ENCODE peak calls at places on chromosomes 5 and 9, in seven cellular contexts. One of them, this sample, is unnamed.

GRCh38 chr5:135462304-135462703 is 10.2 kb upstream of the TIFAB start:
- DNase-seq in ELR: peak
- DNase-seq in activated CD8-positive, alpha-beta T cell treated with anti-CD3 and anti-CD28 coated beads for 36 hours: peak
- DNase-seq in activated T-cell treated with anti-CD3 and anti-CD28 coated beads, Interleukin-2, amount 50 U/mL, for 24 hours: peak
- DNase-seq in activated CD8-positive, alpha-beta memory T cell treated with anti-CD3 and anti-CD28 coated beads for 24 hours: peak
- DNase-seq in HEK293T: peak
- DNase-seq in CD8-positive, alpha-beta memory T cell: peak
- DNase-seq in this sample: peak

GRCh38 chr5:55072668-55073067 is 29.8 kb upstream of the GZMA start:
- DNase-seq in activated T-cell treated with anti-CD3 and anti-CD28 coated beads, Interleukin-2, amount 50 U/mL, for 24 hours: no peak
- DNase-seq in CD8-positive, alpha-beta memory T cell: peak
- DNase-seq in activated CD8-positive, alpha-beta T cell treated with anti-CD3 and anti-CD28 coated beads for 36 hours: no peak
- DNase-seq in HEK293T: no peak
- DNase-seq in activated CD8-positive, alpha-beta memory T cell treated with anti-CD3 and anti-CD28 coated beads for 24 hours: no peak
- DNase-seq in ELR: no peak
- DNase-seq in this sample: peak

GRCh38 chr9:85743290-85744128 is 1.8 kb upstream of the AGTPBP1 start:
- DNase-seq in activated CD8-positive, alpha-beta memory T cell treated with anti-CD3 and anti-CD28 coated beads for 24 hours: no peak
- DNase-seq in activated CD8-positive, alpha-beta T cell treated with anti-CD3 and anti-CD28 coated beads for 36 hours: peak
- DNase-seq in activated T-cell treated with anti-CD3 and anti-CD28 coated beads, Interleukin-2, amount 50 U/mL, for 24 hours: no peak
- DNase-seq in ELR: peak
- DNase-seq in CD8-positive, alpha-beta memory T cell: peak
- DNase-seq in HEK293T: peak
- DNase-seq in this sample: peak

GRCh38 chr5:421901-422300 is 21.1 kb upstream of the EXOC3 start:
- DNase-seq in activated T-cell treated with anti-CD3 and anti-CD28 coated beads, Interleukin-2, amount 50 U/mL, for 24 hours: no peak
- DNase-seq in HEK293T: no peak
- DNase-seq in activated CD8-positive, alpha-beta memory T cell treated with anti-CD3 and anti-CD28 coated beads for 24 hours: no peak
- DNase-seq in activated CD8-positive, alpha-beta T cell treated with anti-CD3 and anti-CD28 coated beads for 36 hours: no peak
- DNase-seq in ELR: no peak
- DNase-seq in CD8-positive, alpha-beta memory T cell: no peak
- DNase-seq in this sample: no peak

GRCh38 chr5:58582004-58582403 is 871 bp upstream of the RAB3C start:
- DNase-seq in ELR: no peak
- DNase-seq in activated T-cell treated with anti-CD3 and anti-CD28 coated beads, Interleukin-2, amount 50 U/mL, for 24 hours: no peak
- DNase-seq in activated CD8-positive, alpha-beta memory T cell treated with anti-CD3 and anti-CD28 coated beads for 24 hours: no peak
- DNase-seq in HEK293T: peak
- DNase-seq in activated CD8-positive, alpha-beta T cell treated with anti-CD3 and anti-CD28 coated beads for 36 hours: no peak
- DNase-seq in CD8-positive, alpha-beta memory T cell: no peak
- DNase-seq in this sample: no peak

GRCh38 chr5:28310696-28311095 is 1272.3 kb upstream of the CDH9 start:
- DNase-seq in activated CD8-positive, alpha-beta T cell treated with anti-CD3 and anti-CD28 coated beads for 36 hours: no peak
- DNase-seq in CD8-positive, alpha-beta memory T cell: no peak
- DNase-seq in activated T-cell treated with anti-CD3 and anti-CD28 coated beads, Interleukin-2, amount 50 U/mL, for 24 hours: no peak
- DNase-seq in ELR: no peak
- DNase-seq in activated CD8-positive, alpha-beta memory T cell treated with anti-CD3 and anti-CD28 coated beads for 24 hours: no peak
- DNase-seq in HEK293T: no peak
- DNase-seq in this sample: no peak

GRCh38 chr9:71629816-71630215 is 138.5 kb downstream of the CEMIP2 start:
- DNase-seq in CD8-positive, alpha-beta memory T cell: no peak
- DNase-seq in ELR: no peak
- DNase-seq in HEK293T: no peak
- DNase-seq in activated CD8-positive, alpha-beta memory T cell treated with anti-CD3 and anti-CD28 coated beads for 24 hours: no peak
- DNase-seq in activated T-cell treated with anti-CD3 and anti-CD28 coated beads, Interleukin-2, amount 50 U/mL, for 24 hours: no peak
- DNase-seq in activated CD8-positive, alpha-beta T cell treated with anti-CD3 and anti-CD28 coated beads for 36 hours: no peak
- DNase-seq in this sample: no peak

GRCh38 chr5:2326603-2327002 is 424.9 kb downstream of the IRX2 start:
- DNase-seq in ELR: no peak
- DNase-seq in activated CD8-positive, alpha-beta T cell treated with anti-CD3 and anti-CD28 coated beads for 36 hours: no peak
- DNase-seq in CD8-positive, alpha-beta memory T cell: no peak
- DNase-seq in activated CD8-positive, alpha-beta memory T cell treated with anti-CD3 and anti-CD28 coated beads for 24 hours: no peak
- DNase-seq in activated T-cell treated with anti-CD3 and anti-CD28 coated beads, Interleukin-2, amount 50 U/mL, for 24 hours: no peak
- DNase-seq in HEK293T: no peak
- DNase-seq in this sample: no peak

GRCh38 chr5:177545487-177546261 is 8.7 kb downstream of the FAM193B start:
- DNase-seq in ELR: peak
- DNase-seq in CD8-positive, alpha-beta memory T cell: no peak
- DNase-seq in HEK293T: no peak
- DNase-seq in activated CD8-positive, alpha-beta T cell treated with anti-CD3 and anti-CD28 coated beads for 36 hours: no peak
- DNase-seq in activated CD8-positive, alpha-beta memory T cell treated with anti-CD3 and anti-CD28 coated beads for 24 hours: no peak
- DNase-seq in activated T-cell treated with anti-CD3 and anti-CD28 coated beads, Interleukin-2, amount 50 U/mL, for 24 hours: no peak
- DNase-seq in this sample: peak

GRCh38 chr9:113386571-113387393 is 10.0 kb upstream of the HDHD3 start:
- DNase-seq in ELR: no peak
- DNase-seq in activated CD8-positive, alpha-beta T cell treated with anti-CD3 and anti-CD28 coated beads for 36 hours: no peak
- DNase-seq in CD8-positive, alpha-beta memory T cell: no peak
- DNase-seq in HEK293T: no peak
- DNase-seq in activated CD8-positive, alpha-beta memory T cell treated with anti-CD3 and anti-CD28 coated beads for 24 hours: no peak
- DNase-seq in activated T-cell treated with anti-CD3 and anti-CD28 coated beads, Interleukin-2, amount 50 U/mL, for 24 hours: no peak
- DNase-seq in this sample: no peak

GRCh38 chr9:95316274-95316673 is 1.2 kb downstream of the FANCC start:
- DNase-seq in activated T-cell treated with anti-CD3 and anti-CD28 coated beads, Interleukin-2, amount 50 U/mL, for 24 hours: no peak
- DNase-seq in ELR: no peak
- DNase-seq in HEK293T: no peak
- DNase-seq in activated CD8-positive, alpha-beta memory T cell treated with anti-CD3 and anti-CD28 coated beads for 24 hours: no peak
- DNase-seq in CD8-positive, alpha-beta memory T cell: no peak
- DNase-seq in activated CD8-positive, alpha-beta T cell treated with anti-CD3 and anti-CD28 coated beads for 36 hours: no peak
- DNase-seq in this sample: no peak

GRCh38 chr9:103078581-103078980 is 83.4 kb downstream of the CYLC2 start:
- DNase-seq in activated CD8-positive, alpha-beta memory T cell treated with anti-CD3 and anti-CD28 coated beads for 24 hours: no peak
- DNase-seq in activated T-cell treated with anti-CD3 and anti-CD28 coated beads, Interleukin-2, amount 50 U/mL, for 24 hours: no peak
- DNase-seq in ELR: no peak
- DNase-seq in CD8-positive, alpha-beta memory T cell: no peak
- DNase-seq in HEK293T: no peak
- DNase-seq in activated CD8-positive, alpha-beta T cell treated with anti-CD3 and anti-CD28 coated beads for 36 hours: no peak
- DNase-seq in this sample: no peak

GRCh38 chr5:64923151-64923685 is 154.5 kb downstream of the CWC27 start:
- DNase-seq in activated CD8-positive, alpha-beta memory T cell treated with anti-CD3 and anti-CD28 coated beads for 24 hours: no peak
- DNase-seq in ELR: peak
- DNase-seq in activated T-cell treated with anti-CD3 and anti-CD28 coated beads, Interleukin-2, amount 50 U/mL, for 24 hours: no peak
- DNase-seq in CD8-positive, alpha-beta memory T cell: no peak
- DNase-seq in activated CD8-positive, alpha-beta T cell treated with anti-CD3 and anti-CD28 coated beads for 36 hours: peak
- DNase-seq in HEK293T: no peak
- DNase-seq in this sample: peak

GRCh38 chr9:71793386-71794105 is 25.2 kb upstream of the CEMIP2 start:
- DNase-seq in ELR: peak
- DNase-seq in activated CD8-positive, alpha-beta T cell treated with anti-CD3 and anti-CD28 coated beads for 36 hours: no peak
- DNase-seq in CD8-positive, alpha-beta memory T cell: no peak
- DNase-seq in activated T-cell treated with anti-CD3 and anti-CD28 coated beads, Interleukin-2, amount 50 U/mL, for 24 hours: no peak
- DNase-seq in activated CD8-positive, alpha-beta memory T cell treated with anti-CD3 and anti-CD28 coated beads for 24 hours: no peak
- DNase-seq in HEK293T: no peak
- DNase-seq in this sample: peak

GRCh38 chr5:11166906-11167305 is 405.9 kb upstream of the DAP start:
- DNase-seq in HEK293T: no peak
- DNase-seq in activated T-cell treated with anti-CD3 and anti-CD28 coated beads, Interleukin-2, amount 50 U/mL, for 24 hours: no peak
- DNase-seq in activated CD8-positive, alpha-beta memory T cell treated with anti-CD3 and anti-CD28 coated beads for 24 hours: no peak
- DNase-seq in activated CD8-positive, alpha-beta T cell treated with anti-CD3 and anti-CD28 coated beads for 36 hours: no peak
- DNase-seq in ELR: no peak
- DNase-seq in CD8-positive, alpha-beta memory T cell: no peak
- DNase-seq in this sample: peak

GRCh38 chr9:85258823-85259370 is 482.9 kb downstream of the AGTPBP1 start:
- DNase-seq in CD8-positive, alpha-beta memory T cell: no peak
- DNase-seq in ELR: peak
- DNase-seq in activated T-cell treated with anti-CD3 and anti-CD28 coated beads, Interleukin-2, amount 50 U/mL, for 24 hours: no peak
- DNase-seq in HEK293T: peak
- DNase-seq in activated CD8-positive, alpha-beta memory T cell treated with anti-CD3 and anti-CD28 coated beads for 24 hours: no peak
- DNase-seq in activated CD8-positive, alpha-beta T cell treated with anti-CD3 and anti-CD28 coated beads for 36 hours: peak
- DNase-seq in this sample: peak

GRCh38 chr5:101534486-101535110 is 631.5 kb upstream of the ST8SIA4 start:
- DNase-seq in activated CD8-positive, alpha-beta T cell treated with anti-CD3 and anti-CD28 coated beads for 36 hours: no peak
- DNase-seq in activated T-cell treated with anti-CD3 and anti-CD28 coated beads, Interleukin-2, amount 50 U/mL, for 24 hours: no peak
- DNase-seq in HEK293T: no peak
- DNase-seq in ELR: peak
- DNase-seq in activated CD8-positive, alpha-beta memory T cell treated with anti-CD3 and anti-CD28 coated beads for 24 hours: no peak
- DNase-seq in CD8-positive, alpha-beta memory T cell: no peak
- DNase-seq in this sample: peak

GRCh38 chr9:89668216-89668867 is 63.5 kb downstream of the GADD45G start:
- DNase-seq in CD8-positive, alpha-beta memory T cell: no peak
- DNase-seq in ELR: no peak
- DNase-seq in activated T-cell treated with anti-CD3 and anti-CD28 coated beads, Interleukin-2, amount 50 U/mL, for 24 hours: no peak
- DNase-seq in activated CD8-positive, alpha-beta T cell treated with anti-CD3 and anti-CD28 coated beads for 36 hours: peak
- DNase-seq in HEK293T: no peak
- DNase-seq in activated CD8-positive, alpha-beta memory T cell treated with anti-CD3 and anti-CD28 coated beads for 24 hours: no peak
- DNase-seq in this sample: no peak

GRCh38 chr5:170135796-170136490 is 30.2 kb downstream of the FOXI1 start:
- DNase-seq in HEK293T: no peak
- DNase-seq in activated CD8-positive, alpha-beta memory T cell treated with anti-CD3 and anti-CD28 coated beads for 24 hours: no peak
- DNase-seq in ELR: no peak
- DNase-seq in activated CD8-positive, alpha-beta T cell treated with anti-CD3 and anti-CD28 coated beads for 36 hours: no peak
- DNase-seq in activated T-cell treated with anti-CD3 and anti-CD28 coated beads, Interleukin-2, amount 50 U/mL, for 24 hours: no peak
- DNase-seq in CD8-positive, alpha-beta memory T cell: no peak
- DNase-seq in this sample: no peak

GRCh38 chr5:151267481-151268275 is 14.7 kb downstream of the GM2A start:
- DNase-seq in activated CD8-positive, alpha-beta memory T cell treated with anti-CD3 and anti-CD28 coated beads for 24 hours: no peak
- DNase-seq in CD8-positive, alpha-beta memory T cell: no peak
- DNase-seq in activated CD8-positive, alpha-beta T cell treated with anti-CD3 and anti-CD28 coated beads for 36 hours: no peak
- DNase-seq in activated T-cell treated with anti-CD3 and anti-CD28 coated beads, Interleukin-2, amount 50 U/mL, for 24 hours: no peak
- DNase-seq in ELR: peak
- DNase-seq in HEK293T: no peak
- DNase-seq in this sample: peak

GRCh38 chr5:16871746-16872339 is 64.2 kb downstream of the MYO10 start:
- DNase-seq in HEK293T: no peak
- DNase-seq in activated T-cell treated with anti-CD3 and anti-CD28 coated beads, Interleukin-2, amount 50 U/mL, for 24 hours: no peak
- DNase-seq in ELR: peak
- DNase-seq in CD8-positive, alpha-beta memory T cell: no peak
- DNase-seq in activated CD8-positive, alpha-beta memory T cell treated with anti-CD3 and anti-CD28 coated beads for 24 hours: no peak
- DNase-seq in activated CD8-positive, alpha-beta T cell treated with anti-CD3 and anti-CD28 coated beads for 36 hours: no peak
- DNase-seq in this sample: peak

GRCh38 chr9:76691761-76692313 is 72.4 kb upstream of the PCA3 start:
- DNase-seq in activated CD8-positive, alpha-beta T cell treated with anti-CD3 and anti-CD28 coated beads for 36 hours: peak
- DNase-seq in HEK293T: peak
- DNase-seq in activated CD8-positive, alpha-beta memory T cell treated with anti-CD3 and anti-CD28 coated beads for 24 hours: no peak
- DNase-seq in CD8-positive, alpha-beta memory T cell: no peak
- DNase-seq in activated T-cell treated with anti-CD3 and anti-CD28 coated beads, Interleukin-2, amount 50 U/mL, for 24 hours: no peak
- DNase-seq in ELR: no peak
- DNase-seq in this sample: no peak

GRCh38 chr9:89359018-89359417 is 40.7 kb downstream of the SECISBP2 start:
- DNase-seq in activated CD8-positive, alpha-beta T cell treated with anti-CD3 and anti-CD28 coated beads for 36 hours: no peak
- DNase-seq in CD8-positive, alpha-beta memory T cell: no peak
- DNase-seq in activated CD8-positive, alpha-beta memory T cell treated with anti-CD3 and anti-CD28 coated beads for 24 hours: no peak
- DNase-seq in ELR: no peak
- DNase-seq in activated T-cell treated with anti-CD3 and anti-CD28 coated beads, Interleukin-2, amount 50 U/mL, for 24 hours: no peak
- DNase-seq in HEK293T: no peak
- DNase-seq in this sample: no peak

GRCh38 chr9:89496645-89497044 is 1.3 kb downstream of the SEMA4D start:
- DNase-seq in HEK293T: no peak
- DNase-seq in activated T-cell treated with anti-CD3 and anti-CD28 coated beads, Interleukin-2, amount 50 U/mL, for 24 hours: peak
- DNase-seq in activated CD8-positive, alpha-beta memory T cell treated with anti-CD3 and anti-CD28 coated beads for 24 hours: peak
- DNase-seq in CD8-positive, alpha-beta memory T cell: no peak
- DNase-seq in ELR: no peak
- DNase-seq in activated CD8-positive, alpha-beta T cell treated with anti-CD3 and anti-CD28 coated beads for 36 hours: peak
- DNase-seq in this sample: no peak

GRCh38 chr5:19891658-19892057 is 96.3 kb downstream of the CDH18 start:
- DNase-seq in ELR: peak
- DNase-seq in activated T-cell treated with anti-CD3 and anti-CD28 coated beads, Interleukin-2, amount 50 U/mL, for 24 hours: no peak
- DNase-seq in activated CD8-positive, alpha-beta T cell treated with anti-CD3 and anti-CD28 coated beads for 36 hours: no peak
- DNase-seq in HEK293T: no peak
- DNase-seq in activated CD8-positive, alpha-beta memory T cell treated with anti-CD3 and anti-CD28 coated beads for 24 hours: no peak
- DNase-seq in CD8-positive, alpha-beta memory T cell: no peak
- DNase-seq in this sample: peak

GRCh38 chr5:157253547-157253946 is 12.4 kb upstream of the CYFIP2 start:
- DNase-seq in ELR: peak
- DNase-seq in HEK293T: peak
- DNase-seq in CD8-positive, alpha-beta memory T cell: no peak
- DNase-seq in activated CD8-positive, alpha-beta T cell treated with anti-CD3 and anti-CD28 coated beads for 36 hours: no peak
- DNase-seq in activated CD8-positive, alpha-beta memory T cell treated with anti-CD3 and anti-CD28 coated beads for 24 hours: no peak
- DNase-seq in activated T-cell treated with anti-CD3 and anti-CD28 coated beads, Interleukin-2, amount 50 U/mL, for 24 hours: no peak
- DNase-seq in this sample: peak

GRCh38 chr5:120655828-120656435 is 191.8 kb downstream of the PRR16 start:
- DNase-seq in ELR: peak
- DNase-seq in HEK293T: peak
- DNase-seq in CD8-positive, alpha-beta memory T cell: no peak
- DNase-seq in activated CD8-positive, alpha-beta T cell treated with anti-CD3 and anti-CD28 coated beads for 36 hours: peak
- DNase-seq in activated CD8-positive, alpha-beta memory T cell treated with anti-CD3 and anti-CD28 coated beads for 24 hours: no peak
- DNase-seq in activated T-cell treated with anti-CD3 and anti-CD28 coated beads, Interleukin-2, amount 50 U/mL, for 24 hours: no peak
- DNase-seq in this sample: peak

GRCh38 chr9:18928711-18929110 is 104.3 kb downstream of the SAXO1 start:
- DNase-seq in ELR: peak
- DNase-seq in activated T-cell treated with anti-CD3 and anti-CD28 coated beads, Interleukin-2, amount 50 U/mL, for 24 hours: no peak
- DNase-seq in activated CD8-positive, alpha-beta memory T cell treated with anti-CD3 and anti-CD28 coated beads for 24 hours: no peak
- DNase-seq in CD8-positive, alpha-beta memory T cell: no peak
- DNase-seq in HEK293T: no peak
- DNase-seq in activated CD8-positive, alpha-beta T cell treated with anti-CD3 and anti-CD28 coated beads for 36 hours: no peak
- DNase-seq in this sample: peak

GRCh38 chr9:109726122-109726521 is 53.9 kb upstream of the PALM2AKAP2 start:
- DNase-seq in ELR: no peak
- DNase-seq in activated T-cell treated with anti-CD3 and anti-CD28 coated beads, Interleukin-2, amount 50 U/mL, for 24 hours: no peak
- DNase-seq in HEK293T: no peak
- DNase-seq in CD8-positive, alpha-beta memory T cell: no peak
- DNase-seq in activated CD8-positive, alpha-beta T cell treated with anti-CD3 and anti-CD28 coated beads for 36 hours: no peak
- DNase-seq in activated CD8-positive, alpha-beta memory T cell treated with anti-CD3 and anti-CD28 coated beads for 24 hours: no peak
- DNase-seq in this sample: no peak

GRCh38 chr5:89315194-89315593 is 432.2 kb upstream of the MEF2C start:
- DNase-seq in ELR: no peak
- DNase-seq in CD8-positive, alpha-beta memory T cell: no peak
- DNase-seq in activated T-cell treated with anti-CD3 and anti-CD28 coated beads, Interleukin-2, amount 50 U/mL, for 24 hours: no peak
- DNase-seq in activated CD8-positive, alpha-beta T cell treated with anti-CD3 and anti-CD28 coated beads for 36 hours: no peak
- DNase-seq in HEK293T: no peak
- DNase-seq in activated CD8-positive, alpha-beta memory T cell treated with anti-CD3 and anti-CD28 coated beads for 24 hours: no peak
- DNase-seq in this sample: peak

GRCh38 chr5:33311893-33312292 is 128.9 kb upstream of the TARS1 start:
- DNase-seq in CD8-positive, alpha-beta memory T cell: no peak
- DNase-seq in activated CD8-positive, alpha-beta T cell treated with anti-CD3 and anti-CD28 coated beads for 36 hours: no peak
- DNase-seq in activated T-cell treated with anti-CD3 and anti-CD28 coated beads, Interleukin-2, amount 50 U/mL, for 24 hours: no peak
- DNase-seq in ELR: peak
- DNase-seq in activated CD8-positive, alpha-beta memory T cell treated with anti-CD3 and anti-CD28 coated beads for 24 hours: no peak
- DNase-seq in HEK293T: no peak
- DNase-seq in this sample: peak

GRCh38 chr5:14265574-14265973 is 122.4 kb downstream of the TRIO start:
- DNase-seq in activated CD8-positive, alpha-beta memory T cell treated with anti-CD3 and anti-CD28 coated beads for 24 hours: no peak
- DNase-seq in CD8-positive, alpha-beta memory T cell: no peak
- DNase-seq in HEK293T: no peak
- DNase-seq in activated CD8-positive, alpha-beta T cell treated with anti-CD3 and anti-CD28 coated beads for 36 hours: no peak
- DNase-seq in activated T-cell treated with anti-CD3 and anti-CD28 coated beads, Interleukin-2, amount 50 U/mL, for 24 hours: no peak
- DNase-seq in ELR: peak
- DNase-seq in this sample: peak

GRCh38 chr5:36392186-36392585 is 90.5 kb upstream of the RANBP3L start:
- DNase-seq in activated T-cell treated with anti-CD3 and anti-CD28 coated beads, Interleukin-2, amount 50 U/mL, for 24 hours: no peak
- DNase-seq in activated CD8-positive, alpha-beta T cell treated with anti-CD3 and anti-CD28 coated beads for 36 hours: no peak
- DNase-seq in CD8-positive, alpha-beta memory T cell: no peak
- DNase-seq in HEK293T: no peak
- DNase-seq in ELR: no peak
- DNase-seq in activated CD8-positive, alpha-beta memory T cell treated with anti-CD3 and anti-CD28 coated beads for 24 hours: no peak
- DNase-seq in this sample: no peak

GRCh38 chr5:93721045-93721444 is 20.4 kb downstream of the POU5F2 start:
- DNase-seq in activated CD8-positive, alpha-beta memory T cell treated with anti-CD3 and anti-CD28 coated beads for 24 hours: no peak
- DNase-seq in activated T-cell treated with anti-CD3 and anti-CD28 coated beads, Interleukin-2, amount 50 U/mL, for 24 hours: no peak
- DNase-seq in HEK293T: peak
- DNase-seq in activated CD8-positive, alpha-beta T cell treated with anti-CD3 and anti-CD28 coated beads for 36 hours: peak
- DNase-seq in CD8-positive, alpha-beta memory T cell: no peak
- DNase-seq in ELR: no peak
- DNase-seq in this sample: no peak

GRCh38 chr9:4661165-4662095 is 664 bp upstream of the PLPP6 start:
- DNase-seq in activated T-cell treated with anti-CD3 and anti-CD28 coated beads, Interleukin-2, amount 50 U/mL, for 24 hours: no peak
- DNase-seq in HEK293T: no peak
- DNase-seq in activated CD8-positive, alpha-beta memory T cell treated with anti-CD3 and anti-CD28 coated beads for 24 hours: no peak
- DNase-seq in CD8-positive, alpha-beta memory T cell: no peak
- DNase-seq in ELR: peak
- DNase-seq in activated CD8-positive, alpha-beta T cell treated with anti-CD3 and anti-CD28 coated beads for 36 hours: no peak
- DNase-seq in this sample: peak

GRCh38 chr5:168382421-168382820 is 91.0 kb downstream of the WWC1 start:
- DNase-seq in activated CD8-positive, alpha-beta T cell treated with anti-CD3 and anti-CD28 coated beads for 36 hours: no peak
- DNase-seq in activated CD8-positive, alpha-beta memory T cell treated with anti-CD3 and anti-CD28 coated beads for 24 hours: no peak
- DNase-seq in ELR: no peak
- DNase-seq in activated T-cell treated with anti-CD3 and anti-CD28 coated beads, Interleukin-2, amount 50 U/mL, for 24 hours: no peak
- DNase-seq in HEK293T: no peak
- DNase-seq in CD8-positive, alpha-beta memory T cell: no peak
- DNase-seq in this sample: no peak

GRCh38 chr5:61731946-61732314 is 399.9 kb downstream of the ZSWIM6 start:
- DNase-seq in activated CD8-positive, alpha-beta memory T cell treated with anti-CD3 and anti-CD28 coated beads for 24 hours: no peak
- DNase-seq in activated CD8-positive, alpha-beta T cell treated with anti-CD3 and anti-CD28 coated beads for 36 hours: no peak
- DNase-seq in HEK293T: no peak
- DNase-seq in activated T-cell treated with anti-CD3 and anti-CD28 coated beads, Interleukin-2, amount 50 U/mL, for 24 hours: no peak
- DNase-seq in CD8-positive, alpha-beta memory T cell: no peak
- DNase-seq in ELR: no peak
- DNase-seq in this sample: no peak

GRCh38 chr5:179209359-179210150 is 135.7 kb downstream of the ADAMTS2 start:
- DNase-seq in CD8-positive, alpha-beta memory T cell: no peak
- DNase-seq in activated CD8-positive, alpha-beta memory T cell treated with anti-CD3 and anti-CD28 coated beads for 24 hours: no peak
- DNase-seq in activated CD8-positive, alpha-beta T cell treated with anti-CD3 and anti-CD28 coated beads for 36 hours: no peak
- DNase-seq in activated T-cell treated with anti-CD3 and anti-CD28 coated beads, Interleukin-2, amount 50 U/mL, for 24 hours: no peak
- DNase-seq in HEK293T: no peak
- DNase-seq in ELR: peak
- DNase-seq in this sample: peak

This sample was measured in GM23248.